ENCODE peak calls at places on chromosomes 11 and 22, in four cellular contexts. A is hippocampal formation; D is activated CD4-positive, CD25-positive, alpha-beta regulatory T cell; Y is CD8-positive, alpha-beta memory T cell. O is an unnamed sample.

GRCh38 chr22:41028841-41029240 is 63.6 kb upstream of the EP300 start:
- DNase-seq in A (no peak), Y (no peak), D (no peak), O (no peak)

GRCh38 chr11:71998649-71999310 is at the start of gene IL18BP:
- DNase-seq in Y (no peak), D (no peak), A (no peak), O (peak; percentile 37)

GRCh38 chr11:109968781-109969180 is 124.4 kb upstream of the ZC3H12C start:
- DNase-seq in Y (no peak), D (no peak), A (no peak), O (no peak)

GRCh38 chr22:31556627-31557203 is 60.4 kb downstream of the SFI1 start:
- DNase-seq in D (no peak), A (no peak), Y (no peak), O (no peak)

GRCh38 chr22:27777128-27777527 is 24.4 kb downstream of the MN1 start:
- DNase-seq in A (no peak), Y (no peak), D (no peak), O (no peak)

GRCh38 chr11:3738241-3738640 is 59.1 kb downstream of the NUP98 start:
- DNase-seq in Y (no peak), A (no peak), D (no peak), O (no peak)

GRCh38 chr11:2772544-2773031 is 72.8 kb upstream of the KCNQ1OT1 start:
- DNase-seq in Y (peak; percentile 47), A (no peak), D (no peak), O (peak; percentile 2)

GRCh38 chr22:39839917-39840510 is 53.5 kb downstream of the ENTHD1 start:
- DNase-seq in Y (no peak), D (no peak), A (no peak), O (no peak)

GRCh38 chr11:65314501-65315203 is at the start of gene CDC42EP2:
- DNase-seq in D (peak; percentile 62), Y (peak; percentile 77), A (peak; percentile 89), O (peak; percentile 74)

GRCh38 chr11:24064309-24064903 is 432.4 kb upstream of the LUZP2 start:
- DNase-seq in D (no peak), A (no peak), Y (no peak), O (no peak)

GRCh38 chr22:32661737-32662586 is 139.5 kb upstream of the TIMP3 start:
- DNase-seq in A (no peak), D (no peak), Y (no peak), O (no peak)

GRCh38 chr11:66336234-66337102 is at the start of gene RIN1:
- DNase-seq in A (no peak), Y (peak; percentile 75), D (peak; percentile 34), O (no peak)

GRCh38 chr11:125504580-125504979 is 8.5 kb upstream of the FEZ1 start:
- DNase-seq in Y (no peak), D (no peak), A (no peak), O (no peak)

GRCh38 chr11:1088927-1089737 is 14.5 kb downstream of the MUC2 start:
- DNase-seq in A (no peak), Y (peak; percentile 35), D (no peak), O (no peak)

GRCh38 chr11:102843474-102843873 is at the start of gene MMP3:
- DNase-seq in A (no peak), Y (no peak), D (no peak), O (no peak)

GRCh38 chr11:75931124-75931523 is 116.1 kb downstream of the UVRAG start:
- DNase-seq in A (no peak), D (no peak), Y (no peak), O (no peak)

GRCh38 chr22:44664149-44664548 is 37.9 kb upstream of the PRR5 start:
- DNase-seq in Y (peak; percentile 76), A (peak; percentile 62), D (no peak), O (no peak)

GRCh38 chr11:12831471-12832202 is 157.4 kb downstream of the TEAD1 start:
- DNase-seq in D (no peak), A (no peak), Y (no peak), O (no peak)

GRCh38 chr11:91239359-91239758 is 985.3 kb upstream of the FAT3 start:
- DNase-seq in D (no peak), Y (no peak), A (no peak), O (no peak)

GRCh38 chr11:133386262-133386661 is 146.0 kb downstream of the OPCML start:
- DNase-seq in D (no peak), A (no peak), Y (no peak), O (no peak)

GRCh38 chr11:115645631-115646271 is 141.5 kb upstream of the CADM1 start:
- DNase-seq in D (no peak), Y (no peak), A (peak; percentile 43), O (no peak)

GRCh38 chr11:74330065-74330858 is 18.8 kb upstream of the P4HA3 start:
- DNase-seq in D (no peak), Y (no peak), A (no peak), O (no peak)

GRCh38 chr11:45805305-45806071 is 539 bp downstream of the SLC35C1 start:
- DNase-seq in Y (no peak), D (no peak), A (no peak), O (no peak)

GRCh38 chr11:133239530-133239929 is 292.8 kb downstream of the OPCML start:
- DNase-seq in Y (no peak), A (no peak), D (no peak), O (no peak)

GRCh38 chr11:83092488-83093384 is 21.0 kb upstream of the RAB30 start:
- DNase-seq in Y (no peak), A (no peak), D (no peak), O (no peak)

GRCh38 chr11:107702723-107703122 is 9.1 kb downstream of the SLN start:
- DNase-seq in D (no peak), A (no peak), Y (no peak), O (no peak)

GRCh38 chr11:7668911-7669310 is 4.4 kb downstream of the CYB5R2 start:
- DNase-seq in Y (no peak), D (no peak), A (peak; percentile 34), O (no peak)

GRCh38 chr11:33646629-33647028 is 54.0 kb downstream of the C11orf91 start:
- DNase-seq in D (no peak), Y (no peak), A (no peak), O (no peak)

GRCh38 chr11:30435488-30435887 is 112.6 kb downstream of the ARL14EP start:
- DNase-seq in D (no peak), Y (no peak), A (no peak), O (no peak)

GRCh38 chr11:76604081-76604601 is 66.4 kb downstream of the LRRC32 start:
- DNase-seq in D (no peak), Y (peak; percentile 20), A (no peak), O (peak; percentile 9)

GRCh38 chr11:65355013-65355775 is 643 bp downstream of the TIGD3 start:
- DNase-seq in Y (peak; percentile 79), A (no peak), D (peak; percentile 21), O (peak; percentile 50)

GRCh38 chr22:39517470-39517869 is 2.9 kb upstream of the ATF4 start:
- DNase-seq in Y (no peak), A (no peak), D (no peak), O (no peak)

O was measured in memory B cell.